ENCODE peak calls at places on chromosome 14, in six cellular contexts. One of them, this sample, is unnamed.

GRCh38 chr14:90674716-90675115 is 141.5 kb downstream of the TTC7B start:
- DNase-seq in mammary epithelial cell: no peak
- DNase-seq in ovary: no peak
- DNase-seq in pancreas: no peak
- DNase-seq in transverse colon: no peak
- DNase-seq in colonic mucosa: no peak
- DNase-seq in this sample: no peak

GRCh38 chr14:20690848-20691640 is 2.5 kb downstream of the ANG start:
- DNase-seq in mammary epithelial cell: peak
- DNase-seq in ovary: no peak
- DNase-seq in pancreas: no peak
- DNase-seq in transverse colon: peak
- DNase-seq in colonic mucosa: peak
- DNase-seq in this sample: no peak

GRCh38 chr14:30527196-30527595 is 31.8 kb upstream of the G2E3 start:
- DNase-seq in mammary epithelial cell: no peak
- DNase-seq in ovary: no peak
- DNase-seq in pancreas: no peak
- DNase-seq in transverse colon: no peak
- DNase-seq in colonic mucosa: no peak
- DNase-seq in this sample: no peak

GRCh38 chr14:44846232-44846824 is 115.4 kb downstream of the KLHL28 start:
- DNase-seq in mammary epithelial cell: peak
- DNase-seq in ovary: no peak
- DNase-seq in pancreas: no peak
- DNase-seq in transverse colon: no peak
- DNase-seq in colonic mucosa: no peak
- DNase-seq in this sample: no peak

GRCh38 chr14:30235485-30235884 is 307.8 kb upstream of the PRKD1 start:
- DNase-seq in mammary epithelial cell: no peak
- DNase-seq in ovary: no peak
- DNase-seq in pancreas: no peak
- DNase-seq in transverse colon: no peak
- DNase-seq in colonic mucosa: no peak
- DNase-seq in this sample: no peak

GRCh38 chr14:69263364-69263763 is 3.4 kb downstream of the GALNT16 start:
- DNase-seq in mammary epithelial cell: peak
- DNase-seq in ovary: no peak
- DNase-seq in pancreas: no peak
- DNase-seq in transverse colon: peak
- DNase-seq in colonic mucosa: no peak
- DNase-seq in this sample: peak

GRCh38 chr14:37559386-37559785 is 35.7 kb downstream of the FOXA1 start:
- DNase-seq in mammary epithelial cell: no peak
- DNase-seq in ovary: no peak
- DNase-seq in pancreas: no peak
- DNase-seq in transverse colon: no peak
- DNase-seq in colonic mucosa: no peak
- DNase-seq in this sample: no peak

GRCh38 chr14:74577247-74577947 is 34.6 kb downstream of the LTBP2 start:
- DNase-seq in mammary epithelial cell: no peak
- DNase-seq in ovary: peak
- DNase-seq in pancreas: no peak
- DNase-seq in transverse colon: no peak
- DNase-seq in colonic mucosa: no peak
- DNase-seq in this sample: no peak

GRCh38 chr14:68140111-68140741 is 320.6 kb downstream of the RAD51B start:
- DNase-seq in mammary epithelial cell: peak
- DNase-seq in ovary: no peak
- DNase-seq in pancreas: no peak
- DNase-seq in transverse colon: peak
- DNase-seq in colonic mucosa: peak
- DNase-seq in this sample: no peak

GRCh38 chr14:50318031-50318626 is 6.0 kb downstream of the DMAC2L start:
- DNase-seq in mammary epithelial cell: peak
- DNase-seq in ovary: no peak
- DNase-seq in pancreas: no peak
- DNase-seq in transverse colon: no peak
- DNase-seq in colonic mucosa: no peak
- DNase-seq in this sample: no peak

GRCh38 chr14:80387563-80387981 is 176.3 kb upstream of the DIO2 start:
- DNase-seq in mammary epithelial cell: no peak
- DNase-seq in ovary: no peak
- DNase-seq in pancreas: no peak
- DNase-seq in transverse colon: no peak
- DNase-seq in colonic mucosa: no peak
- DNase-seq in this sample: no peak

GRCh38 chr14:105448706-105449111 is 25.9 kb upstream of the CRIP2 start:
- DNase-seq in mammary epithelial cell: peak
- DNase-seq in ovary: peak
- DNase-seq in pancreas: peak
- DNase-seq in transverse colon: peak
- DNase-seq in colonic mucosa: peak
- DNase-seq in this sample: peak

GRCh38 chr14:21227981-21228380 is 41.3 kb downstream of the HNRNPC start:
- DNase-seq in mammary epithelial cell: no peak
- DNase-seq in ovary: no peak
- DNase-seq in pancreas: no peak
- DNase-seq in transverse colon: no peak
- DNase-seq in colonic mucosa: no peak
- DNase-seq in this sample: no peak

GRCh38 chr14:75711134-75711795 is 50.2 kb downstream of the TTLL5 start:
- DNase-seq in mammary epithelial cell: peak
- DNase-seq in ovary: peak
- DNase-seq in pancreas: no peak
- DNase-seq in transverse colon: no peak
- DNase-seq in colonic mucosa: no peak
- DNase-seq in this sample: no peak

GRCh38 chr14:63045234-63045611 is at the start of gene KCNH5:
- DNase-seq in mammary epithelial cell: peak
- DNase-seq in ovary: no peak
- DNase-seq in pancreas: peak
- DNase-seq in transverse colon: no peak
- DNase-seq in colonic mucosa: no peak
- DNase-seq in this sample: no peak

GRCh38 chr14:51472881-51473280 is 178.8 kb upstream of the FRMD6 start:
- DNase-seq in mammary epithelial cell: no peak
- DNase-seq in ovary: no peak
- DNase-seq in pancreas: no peak
- DNase-seq in transverse colon: no peak
- DNase-seq in colonic mucosa: no peak
- DNase-seq in this sample: no peak

GRCh38 chr14:73753887-73754880 is 40.0 kb upstream of the PNMA1 start:
- DNase-seq in mammary epithelial cell: no peak
- DNase-seq in ovary: no peak
- DNase-seq in pancreas: no peak
- DNase-seq in transverse colon: peak
- DNase-seq in colonic mucosa: peak
- DNase-seq in this sample: no peak

GRCh38 chr14:89418452-89418851 is 1.4 kb upstream of the FOXN3 start:
- DNase-seq in mammary epithelial cell: no peak
- DNase-seq in ovary: no peak
- DNase-seq in pancreas: no peak
- DNase-seq in transverse colon: peak
- DNase-seq in colonic mucosa: no peak
- DNase-seq in this sample: no peak

GRCh38 chr14:73757876-73758391 is 43.8 kb upstream of the PNMA1 start:
- DNase-seq in mammary epithelial cell: no peak
- DNase-seq in ovary: no peak
- DNase-seq in pancreas: no peak
- DNase-seq in transverse colon: no peak
- DNase-seq in colonic mucosa: no peak
- DNase-seq in this sample: no peak

GRCh38 chr14:105665247-105665950 is 139.0 kb downstream of the TMEM121 start:
- DNase-seq in mammary epithelial cell: no peak
- DNase-seq in ovary: no peak
- DNase-seq in pancreas: no peak
- DNase-seq in transverse colon: no peak
- DNase-seq in colonic mucosa: no peak
- DNase-seq in this sample: no peak

GRCh38 chr14:65277580-65278270 is 134.8 kb upstream of the FUT8 start:
- DNase-seq in mammary epithelial cell: no peak
- DNase-seq in ovary: no peak
- DNase-seq in pancreas: no peak
- DNase-seq in transverse colon: no peak
- DNase-seq in colonic mucosa: no peak
- DNase-seq in this sample: no peak

GRCh38 chr14:102097441-102098135 is 10.7 kb upstream of the HSP90AA1 start:
- DNase-seq in mammary epithelial cell: no peak
- DNase-seq in ovary: no peak
- DNase-seq in pancreas: no peak
- DNase-seq in transverse colon: peak
- DNase-seq in colonic mucosa: peak
- DNase-seq in this sample: no peak

GRCh38 chr14:63603749-63604277 is 37.9 kb downstream of the WDR89 start:
- DNase-seq in mammary epithelial cell: no peak
- DNase-seq in ovary: no peak
- DNase-seq in pancreas: no peak
- DNase-seq in transverse colon: no peak
- DNase-seq in colonic mucosa: no peak
- DNase-seq in this sample: no peak

GRCh38 chr14:97523936-97524335 is 726.8 kb downstream of the VRK1 start:
- DNase-seq in mammary epithelial cell: peak
- DNase-seq in ovary: no peak
- DNase-seq in pancreas: no peak
- DNase-seq in transverse colon: no peak
- DNase-seq in colonic mucosa: no peak
- DNase-seq in this sample: no peak

GRCh38 chr14:44912041-44912869 is 49.5 kb downstream of the KLHL28 start:
- DNase-seq in mammary epithelial cell: no peak
- DNase-seq in ovary: peak
- DNase-seq in pancreas: peak
- DNase-seq in transverse colon: no peak
- DNase-seq in colonic mucosa: no peak
- DNase-seq in this sample: no peak

DNA sequence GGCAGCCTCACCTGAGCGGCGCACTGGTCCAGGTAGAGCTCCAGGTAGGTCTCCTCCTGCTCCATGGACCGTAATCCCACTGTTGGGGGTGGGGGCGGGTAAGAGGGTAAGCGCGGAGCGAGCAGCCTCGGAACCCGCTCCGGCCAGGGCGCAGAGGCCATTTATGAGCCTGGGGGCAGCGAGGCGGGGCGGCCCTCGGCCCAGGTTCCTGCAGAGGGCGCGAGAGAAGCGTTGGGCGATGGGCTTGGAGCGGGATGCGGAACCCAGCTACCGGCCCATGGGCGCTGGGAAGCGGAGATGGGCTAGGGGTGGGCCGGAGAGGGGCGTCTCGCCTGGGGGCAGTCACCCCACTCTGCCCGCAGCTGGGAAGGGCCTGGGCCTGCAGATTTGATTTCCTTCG is at the start of gene TBPL2:
- DNase-seq in mammary epithelial cell: no peak
- DNase-seq in ovary: no peak
- DNase-seq in pancreas: no peak
- DNase-seq in transverse colon: no peak
- DNase-seq in colonic mucosa: no peak
- DNase-seq in this sample: no peak
- TF ChIP-seq CTCF in mammary epithelial cell: no peak
- TF ChIP-seq CTCF in ovary: no peak
- TF ChIP-seq CTCF in pancreas: no peak
- TF ChIP-seq CTCF in transverse colon: no peak
- TF ChIP-seq CTCF in colonic mucosa: no peak
- TF ChIP-seq CTCF in this sample: no peak

DNA sequence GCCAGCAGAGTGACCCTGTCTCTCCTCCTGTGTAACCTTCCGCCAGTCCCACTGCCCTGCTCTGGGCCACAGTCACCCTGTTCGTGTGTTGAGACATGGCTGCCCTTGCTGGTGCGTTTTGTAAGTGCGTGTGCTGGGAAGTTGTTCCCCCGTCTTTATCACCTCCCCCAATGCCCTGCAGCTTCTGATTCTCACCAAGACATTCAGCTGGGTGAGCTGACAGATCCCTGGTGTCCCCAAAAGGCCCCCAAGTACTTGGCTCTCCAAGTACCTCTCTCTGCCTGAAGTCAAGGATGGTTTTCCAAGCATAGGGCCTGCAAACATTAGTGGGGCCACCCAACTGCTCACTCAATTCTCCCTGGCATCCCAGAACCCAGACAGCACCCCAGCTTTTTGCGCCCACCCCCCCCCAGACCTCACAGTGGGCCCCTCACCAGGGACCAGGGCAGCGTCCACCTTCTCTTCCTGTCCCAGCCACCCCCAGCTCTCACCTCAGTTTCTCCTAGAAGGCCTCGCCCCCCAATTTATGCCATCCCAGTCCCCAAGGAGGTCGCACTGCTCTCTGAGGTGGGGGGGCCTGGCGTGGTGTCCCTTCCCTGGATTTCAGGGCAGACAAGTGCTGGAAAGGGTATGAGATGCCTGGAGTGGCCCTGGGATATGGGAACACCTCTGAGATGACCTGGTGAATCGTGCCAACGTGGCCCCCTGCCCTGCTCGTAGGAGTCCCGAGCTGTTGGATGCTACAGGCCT is 51.8 kb upstream of the EML1 start:
- DNase-seq in mammary epithelial cell: no peak
- DNase-seq in ovary: no peak
- DNase-seq in pancreas: no peak
- DNase-seq in transverse colon: no peak
- DNase-seq in colonic mucosa: no peak
- DNase-seq in this sample: no peak
- H3K4me3 ChIP-seq in mammary epithelial cell: no peak
- H3K4me3 ChIP-seq in ovary: no peak
- H3K4me3 ChIP-seq in pancreas: no peak
- H3K4me3 ChIP-seq in transverse colon: no peak
- H3K4me3 ChIP-seq in colonic mucosa: no peak
- H3K4me3 ChIP-seq in this sample: no peak

GRCh38 chr14:22852940-22853767 is 16.8 kb downstream of the MMP14 start:
- DNase-seq in mammary epithelial cell: peak
- DNase-seq in ovary: peak
- DNase-seq in pancreas: peak
- DNase-seq in transverse colon: peak
- DNase-seq in colonic mucosa: peak
- DNase-seq in this sample: peak
- H3K27ac ChIP-seq in mammary epithelial cell: peak
- H3K27ac ChIP-seq in ovary: peak
- H3K27ac ChIP-seq in pancreas: peak
- H3K27ac ChIP-seq in transverse colon: peak
- H3K27ac ChIP-seq in colonic mucosa: peak
- H3K27ac ChIP-seq in this sample: peak

GRCh38 chr14:104304451-104305351 is 166.3 kb downstream of the KIF26A start:
- DNase-seq in mammary epithelial cell: no peak
- DNase-seq in ovary: no peak
- DNase-seq in pancreas: peak
- DNase-seq in transverse colon: no peak
- DNase-seq in colonic mucosa: no peak
- DNase-seq in this sample: no peak

GRCh38 chr14:104305511-104306449 is 167.4 kb downstream of the KIF26A start:
- DNase-seq in mammary epithelial cell: no peak
- DNase-seq in ovary: peak
- DNase-seq in pancreas: peak
- DNase-seq in transverse colon: no peak
- DNase-seq in colonic mucosa: no peak
- DNase-seq in this sample: no peak

GRCh38 chr14:104302794-104303405 is 164.5 kb downstream of the KIF26A start:
- DNase-seq in mammary epithelial cell: no peak
- DNase-seq in ovary: no peak
- DNase-seq in pancreas: no peak
- DNase-seq in transverse colon: no peak
- DNase-seq in colonic mucosa: no peak
- DNase-seq in this sample: no peak

GRCh38 chr14:104301731-104302460 is 163.5 kb downstream of the KIF26A start:
- DNase-seq in mammary epithelial cell: no peak
- DNase-seq in ovary: no peak
- DNase-seq in pancreas: no peak
- DNase-seq in transverse colon: no peak
- DNase-seq in colonic mucosa: no peak
- DNase-seq in this sample: no peak

GRCh38 chr14:104303705-104304425 is 165.5 kb downstream of the KIF26A start:
- DNase-seq in mammary epithelial cell: no peak
- DNase-seq in ovary: no peak
- DNase-seq in pancreas: no peak
- DNase-seq in transverse colon: no peak
- DNase-seq in colonic mucosa: no peak
- DNase-seq in this sample: no peak
- TF ChIP-seq CTCF in mammary epithelial cell: no peak
- TF ChIP-seq CTCF in ovary: no peak
- TF ChIP-seq CTCF in pancreas: no peak
- TF ChIP-seq CTCF in transverse colon: no peak
- TF ChIP-seq CTCF in colonic mucosa: no peak
- TF ChIP-seq CTCF in this sample: no peak

This sample was measured in coronary artery.